ENCODE peak calls at places on chromosomes 13 and 19, in four cellular contexts. One of them, this sample, is unnamed. For H3K4me1, the result is how much of the 10 kb centered on the place peaks cover.

GRCh38 chr13:109968876-109969577 is 182.6 kb upstream of the IRS2 start:
- DNase-seq in aorta: no peak
- DNase-seq in endodermal cell: peak
- DNase-seq in thoracic aorta: no peak
- DNase-seq in this sample: no peak

GRCh38 chr13:28423010-28423409 is 71.9 kb downstream of the FLT1 start:
- DNase-seq in endodermal cell: no peak
- DNase-seq in aorta: peak
- DNase-seq in thoracic aorta: no peak
- DNase-seq in this sample: peak

GRCh38 chr13:41696163-41697003 is 239.0 kb downstream of the RGCC start:
- DNase-seq in thoracic aorta: no peak
- DNase-seq in aorta: no peak
- DNase-seq in endodermal cell: peak
- DNase-seq in this sample: no peak

GRCh38 chr13:51218691-51219090 is 3.5 kb upstream of the FAM124A start:
- DNase-seq in aorta: no peak
- DNase-seq in thoracic aorta: no peak
- DNase-seq in endodermal cell: no peak
- DNase-seq in this sample: no peak

GRCh38 chr19:11986754-11987153 is 21.9 kb downstream of the ZNF763 start:
- DNase-seq in endodermal cell: no peak
- DNase-seq in thoracic aorta: no peak
- DNase-seq in aorta: no peak
- DNase-seq in this sample: no peak

GRCh38 chr19:31000913-31001312 is 348.3 kb downstream of the TSHZ3 start:
- DNase-seq in thoracic aorta: no peak
- DNase-seq in aorta: no peak
- DNase-seq in endodermal cell: no peak
- DNase-seq in this sample: no peak

GRCh38 chr13:19794552-19795143 is 11.9 kb upstream of the PSPC1 start:
- DNase-seq in aorta: no peak
- DNase-seq in thoracic aorta: no peak
- DNase-seq in endodermal cell: peak
- DNase-seq in this sample: no peak

GRCh38 chr19:45079911-45080469 is 930 bp downstream of the GEMIN7 start:
- DNase-seq in thoracic aorta: no peak
- DNase-seq in aorta: no peak
- DNase-seq in endodermal cell: peak
- DNase-seq in this sample: no peak

DNA sequence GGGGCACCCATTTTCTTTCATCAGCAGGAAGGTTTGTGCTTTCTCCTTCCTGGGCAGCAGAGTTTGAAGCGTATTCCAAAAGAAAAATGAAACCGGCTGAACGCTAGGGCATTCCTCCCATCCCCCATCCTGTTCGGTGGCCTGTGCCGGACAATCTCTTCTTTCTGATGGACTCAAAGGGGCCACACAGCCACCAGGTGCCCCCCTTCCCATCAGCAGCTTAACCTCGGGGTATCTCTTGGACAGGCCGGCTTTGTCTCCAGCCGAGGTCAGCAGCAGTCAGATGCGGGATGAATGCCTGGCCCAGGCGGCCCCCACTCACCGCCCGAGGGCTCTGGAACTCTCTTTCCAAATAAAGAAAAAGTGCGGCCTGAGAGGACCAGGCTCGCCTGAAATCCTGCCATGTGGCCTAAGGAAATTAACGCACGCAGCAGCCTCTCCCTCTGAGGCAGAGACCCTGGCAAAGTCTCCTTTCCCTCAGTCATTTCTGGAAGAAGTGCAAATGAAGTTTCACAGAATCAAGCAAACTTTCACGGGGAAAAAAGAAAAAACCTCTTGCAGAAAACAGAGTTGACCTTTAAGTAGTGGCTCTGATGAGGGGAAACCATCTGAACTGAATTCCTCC is 67.8 kb downstream of the RASA3 start:
- DNase-seq in aorta: peak
- DNase-seq in endodermal cell: no peak
- DNase-seq in thoracic aorta: no peak
- DNase-seq in this sample: no peak
- H3K4me1 ChIP-seq in aorta: under half
- H3K4me1 ChIP-seq in endodermal cell: under half
- H3K4me1 ChIP-seq in thoracic aorta: half or more
- H3K4me1 ChIP-seq in this sample: half or more

DNA sequence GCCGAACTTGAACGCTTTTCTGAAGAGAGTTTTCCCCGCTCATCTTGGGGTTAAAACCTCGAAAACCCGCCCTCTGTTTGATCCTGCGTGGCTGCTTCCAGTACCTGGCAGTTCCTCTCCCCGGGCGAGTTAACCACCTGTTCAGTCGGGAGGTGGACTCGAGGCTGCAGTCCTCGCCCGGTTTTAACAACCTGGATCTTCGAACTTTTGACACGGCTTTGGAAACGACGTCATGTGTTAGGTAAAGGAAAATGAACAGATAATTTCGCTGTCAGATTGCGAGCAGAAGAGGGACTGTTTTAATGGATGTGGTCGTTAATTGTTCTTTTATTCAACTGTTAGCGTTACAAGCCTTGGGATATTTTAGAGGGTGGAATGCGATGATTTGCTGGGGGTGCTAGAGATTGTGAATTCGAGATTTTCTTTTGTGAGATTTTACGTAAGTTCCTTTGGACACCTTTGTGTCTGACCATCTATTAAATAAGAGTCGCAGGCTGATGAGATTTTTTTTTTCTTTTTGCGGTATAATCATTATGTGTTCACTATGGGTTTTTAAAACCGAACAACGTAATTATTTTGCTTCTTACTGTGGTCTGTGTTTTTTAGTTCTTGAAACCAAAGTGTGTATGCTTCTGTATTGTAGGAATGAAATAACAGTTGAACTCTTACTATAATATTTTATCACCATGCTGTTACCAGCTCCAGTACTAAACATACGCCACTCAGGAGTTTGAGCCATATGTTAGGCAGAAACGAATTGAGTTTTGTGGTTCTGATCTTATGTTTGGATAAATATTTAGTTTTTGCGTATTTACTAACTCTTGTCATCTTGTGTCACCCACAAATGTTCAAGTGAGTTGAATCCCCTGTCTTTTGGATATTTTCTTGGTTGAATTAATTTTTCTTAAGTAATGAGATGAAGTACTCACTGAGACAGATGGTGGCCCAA is 1.2 kb downstream of the FNDC3A start:
- DNase-seq in endodermal cell: no peak
- DNase-seq in thoracic aorta: no peak
- DNase-seq in aorta: no peak
- DNase-seq in this sample: peak
- H3K4me1 ChIP-seq in endodermal cell: under half
- H3K4me1 ChIP-seq in thoracic aorta: under half
- H3K4me1 ChIP-seq in aorta: under half
- H3K4me1 ChIP-seq in this sample: under half

GRCh38 chr13:21054313-21054712 is 7.1 kb downstream of the LATS2 start:
- DNase-seq in thoracic aorta: no peak
- DNase-seq in endodermal cell: no peak
- DNase-seq in aorta: no peak
- DNase-seq in this sample: no peak
- H3K4me1 ChIP-seq in thoracic aorta: under half
- H3K4me1 ChIP-seq in endodermal cell: under half
- H3K4me1 ChIP-seq in aorta: under half
- H3K4me1 ChIP-seq in this sample: under half

DNA sequence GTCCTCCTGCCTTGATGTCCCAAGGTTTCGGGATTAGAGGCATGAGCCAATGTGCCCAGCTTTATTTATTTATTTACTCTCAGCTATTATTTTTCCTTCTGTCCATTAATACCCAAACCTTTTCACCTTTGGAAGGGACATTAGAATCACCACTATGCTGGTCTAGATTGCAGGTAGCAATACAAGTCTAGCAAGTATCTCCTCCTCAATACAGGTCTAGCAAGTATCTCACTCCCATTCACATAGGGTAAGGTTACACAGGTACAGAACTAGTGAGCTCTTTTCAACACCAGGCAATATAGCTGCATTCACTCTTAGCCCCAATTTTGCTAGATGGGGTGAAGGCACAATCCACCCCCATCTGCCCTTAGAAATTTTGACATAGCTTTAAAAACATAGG is 17.4 kb upstream of the SPRYD7 start:
- DNase-seq in thoracic aorta: no peak
- DNase-seq in endodermal cell: no peak
- DNase-seq in aorta: no peak
- DNase-seq in this sample: no peak
- H3K4me1 ChIP-seq in thoracic aorta: under half
- H3K4me1 ChIP-seq in endodermal cell: under half
- H3K4me1 ChIP-seq in aorta: under half
- H3K4me1 ChIP-seq in this sample: under half

GRCh38 chr19:55670280-55671053 is 4.6 kb upstream of the EPN1 start:
- DNase-seq in endodermal cell: peak
- DNase-seq in thoracic aorta: no peak
- DNase-seq in aorta: peak
- DNase-seq in this sample: no peak

GRCh38 chr19:55671054-55671378 is 4.0 kb upstream of the EPN1 start:
- DNase-seq in thoracic aorta: no peak
- DNase-seq in aorta: no peak
- DNase-seq in endodermal cell: no peak
- DNase-seq in this sample: no peak

GRCh38 chr19:55673889-55674288 is 1.1 kb upstream of the EPN1 start:
- DNase-seq in aorta: no peak
- DNase-seq in endodermal cell: no peak
- DNase-seq in thoracic aorta: no peak
- DNase-seq in this sample: no peak

GRCh38 chr19:55673465-55673864 is 1.6 kb upstream of the EPN1 start:
- DNase-seq in thoracic aorta: no peak
- DNase-seq in aorta: no peak
- DNase-seq in endodermal cell: no peak
- DNase-seq in this sample: no peak

DNA sequence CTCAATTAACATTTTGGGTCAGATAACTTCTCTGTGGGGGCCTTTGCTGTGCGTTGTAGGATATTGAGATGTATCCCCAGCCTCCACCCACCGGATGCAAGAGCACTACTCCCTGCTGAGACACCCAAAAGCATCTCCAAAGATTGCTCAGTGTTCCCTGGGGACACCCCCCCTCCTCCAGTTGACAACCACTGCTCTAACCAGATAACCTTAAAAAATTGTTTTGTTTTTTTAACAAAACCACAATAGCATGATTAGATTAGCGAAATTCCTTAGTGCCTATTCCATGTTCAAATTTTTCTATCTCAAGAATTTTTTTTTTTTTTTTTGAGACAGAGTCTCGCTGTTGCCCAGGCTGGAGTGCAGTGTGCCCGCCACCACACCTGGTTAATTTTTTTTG is 2.6 kb upstream of the EPN1 start:
- DNase-seq in endodermal cell: no peak
- DNase-seq in thoracic aorta: no peak
- DNase-seq in aorta: no peak
- DNase-seq in this sample: no peak
- H3K4me1 ChIP-seq in endodermal cell: under half
- H3K4me1 ChIP-seq in thoracic aorta: under half
- H3K4me1 ChIP-seq in aorta: under half
- H3K4me1 ChIP-seq in this sample: under half

DNA sequence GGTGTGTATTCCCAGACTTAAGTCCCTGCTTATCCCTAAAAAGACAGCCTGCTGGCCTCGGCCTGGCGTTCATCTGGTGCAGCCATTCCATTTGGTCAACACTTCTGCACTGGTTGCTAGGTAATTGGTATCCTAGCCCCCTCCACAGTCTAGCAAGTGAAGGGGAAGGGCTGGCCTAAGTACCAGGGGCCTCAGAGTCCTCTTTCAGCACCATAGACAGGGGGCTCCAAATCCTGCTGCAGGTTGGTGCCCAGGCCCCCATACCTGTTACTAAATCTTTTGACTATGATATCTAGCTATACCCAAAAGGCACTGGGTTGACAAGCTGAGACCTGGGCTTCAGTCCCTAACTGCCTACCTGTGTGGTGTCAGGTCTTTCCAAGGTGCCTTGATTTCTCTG is 4.0 kb upstream of the CCDC97 start:
- DNase-seq in endodermal cell: no peak
- DNase-seq in aorta: no peak
- DNase-seq in thoracic aorta: no peak
- DNase-seq in this sample: no peak
- H3K4me1 ChIP-seq in endodermal cell: under half
- H3K4me1 ChIP-seq in aorta: under half
- H3K4me1 ChIP-seq in thoracic aorta: under half
- H3K4me1 ChIP-seq in this sample: half or more

DNA sequence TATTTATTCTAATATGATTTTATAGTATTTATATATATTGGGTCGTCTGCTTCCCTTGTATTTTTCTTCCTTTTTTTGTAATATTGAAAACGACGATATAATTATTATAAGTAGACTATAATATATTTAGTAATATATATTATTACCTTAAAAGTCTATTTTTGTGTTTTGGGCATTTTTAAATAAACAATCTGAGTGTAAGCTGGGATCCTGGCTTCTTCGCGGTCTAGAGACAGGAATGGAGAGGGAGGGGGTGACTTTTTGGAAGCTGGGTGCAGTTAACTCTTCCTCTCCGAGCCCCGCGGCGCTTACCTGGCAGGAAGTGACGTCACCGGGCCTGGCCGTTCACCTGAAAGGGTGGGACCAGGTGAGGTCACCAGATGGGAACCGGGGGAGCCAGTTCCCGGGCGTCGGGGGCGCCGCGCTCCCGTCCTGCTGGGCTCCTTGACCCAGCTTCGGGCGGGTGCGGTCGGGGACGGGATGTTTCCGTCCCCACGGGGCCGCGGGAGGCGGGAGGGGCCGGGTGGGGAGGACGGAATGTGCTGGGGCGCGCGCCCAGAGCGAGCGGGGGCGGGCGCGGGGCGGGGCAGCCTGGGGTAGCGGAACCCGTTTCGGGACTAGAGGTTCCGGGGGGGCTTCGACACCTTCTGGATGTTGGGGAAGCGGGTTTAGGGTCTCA is 2.7 kb downstream of the ZFP36 start:
- DNase-seq in thoracic aorta: peak
- DNase-seq in aorta: peak
- DNase-seq in endodermal cell: peak
- DNase-seq in this sample: peak
- H3K4me1 ChIP-seq in thoracic aorta: under half
- H3K4me1 ChIP-seq in aorta: under half
- H3K4me1 ChIP-seq in endodermal cell: under half
- H3K4me1 ChIP-seq in this sample: under half

DNA sequence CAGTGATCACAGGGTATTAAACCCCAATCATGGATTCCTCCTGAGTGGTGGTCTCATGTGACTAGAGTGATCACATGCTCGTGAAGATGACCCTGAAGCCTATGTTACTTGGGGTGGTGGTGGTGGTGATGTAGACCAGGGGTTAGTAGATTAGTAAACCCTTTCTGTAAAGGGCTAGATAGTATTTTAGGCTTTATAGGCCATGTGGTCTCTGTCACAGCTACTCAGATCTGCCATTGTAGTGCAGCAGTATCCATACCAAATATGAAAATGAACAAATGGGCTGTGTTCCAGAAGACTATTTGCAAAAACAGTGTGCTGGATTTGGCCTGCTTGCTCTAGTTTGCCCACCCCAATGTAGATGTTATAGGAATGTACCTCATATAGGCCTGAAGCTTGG is 9.4 kb downstream of the NDFIP2 start:
- DNase-seq in aorta: no peak
- DNase-seq in thoracic aorta: no peak
- DNase-seq in endodermal cell: no peak
- DNase-seq in this sample: no peak
- H3K4me1 ChIP-seq in aorta: under half
- H3K4me1 ChIP-seq in thoracic aorta: under half
- H3K4me1 ChIP-seq in endodermal cell: under half
- H3K4me1 ChIP-seq in this sample: under half